ENCODE peak calls at places on chromosomes 7 and 10, in seven cellular contexts. One of them, this sample, is unnamed.

GRCh38 chr10:99777918-99778716 is 4.3 kb upstream of the ABCC2 start:
- DNase-seq in neural progenitor cell: peak
- DNase-seq in GM23338: peak
- DNase-seq in hepatocyte: peak
- DNase-seq in HCT116: no peak
- DNase-seq in GM23248: no peak
- DNase-seq in OCI-LY7: peak
- DNase-seq in this sample: no peak

GRCh38 chr7:13217762-13218161 is 530.3 kb downstream of the ARL4A start:
- DNase-seq in neural progenitor cell: no peak
- DNase-seq in GM23338: no peak
- DNase-seq in hepatocyte: no peak
- DNase-seq in HCT116: no peak
- DNase-seq in GM23248: no peak
- DNase-seq in OCI-LY7: no peak
- DNase-seq in this sample: no peak

GRCh38 chr10:18738835-18739234 is 79.6 kb downstream of the ARL5B start:
- DNase-seq in neural progenitor cell: no peak
- DNase-seq in GM23338: no peak
- DNase-seq in hepatocyte: no peak
- DNase-seq in HCT116: no peak
- DNase-seq in GM23248: peak
- DNase-seq in OCI-LY7: no peak
- DNase-seq in this sample: peak

GRCh38 chr7:67406941-67407340 is 410.3 kb downstream of the TYW1 start:
- DNase-seq in neural progenitor cell: no peak
- DNase-seq in GM23338: no peak
- DNase-seq in hepatocyte: peak
- DNase-seq in HCT116: no peak
- DNase-seq in GM23248: no peak
- DNase-seq in OCI-LY7: no peak
- DNase-seq in this sample: no peak

GRCh38 chr7:41046221-41046761 is 656.6 kb downstream of the INHBA start:
- DNase-seq in neural progenitor cell: no peak
- DNase-seq in GM23338: no peak
- DNase-seq in hepatocyte: no peak
- DNase-seq in HCT116: no peak
- DNase-seq in GM23248: no peak
- DNase-seq in OCI-LY7: no peak
- DNase-seq in this sample: peak

GRCh38 chr10:133237241-133238065 is at the start of gene VENTX:
- DNase-seq in neural progenitor cell: peak
- DNase-seq in GM23338: peak
- DNase-seq in hepatocyte: no peak
- DNase-seq in HCT116: no peak
- DNase-seq in GM23248: no peak
- DNase-seq in OCI-LY7: no peak
- DNase-seq in this sample: no peak

GRCh38 chr10:5788969-5789368 is 24.3 kb downstream of the GDI2 start:
- DNase-seq in neural progenitor cell: no peak
- DNase-seq in GM23338: no peak
- DNase-seq in hepatocyte: no peak
- DNase-seq in HCT116: no peak
- DNase-seq in GM23248: no peak
- DNase-seq in OCI-LY7: no peak
- DNase-seq in this sample: no peak

GRCh38 chr7:113256883-113257531 is 138.7 kb upstream of the SMIM30 start:
- DNase-seq in neural progenitor cell: no peak
- DNase-seq in GM23338: no peak
- DNase-seq in hepatocyte: no peak
- DNase-seq in HCT116: no peak
- DNase-seq in GM23248: peak
- DNase-seq in OCI-LY7: no peak
- DNase-seq in this sample: no peak

GRCh38 chr10:8369666-8370065 is 315.2 kb downstream of the GATA3 start:
- DNase-seq in neural progenitor cell: no peak
- DNase-seq in GM23338: no peak
- DNase-seq in hepatocyte: no peak
- DNase-seq in HCT116: no peak
- DNase-seq in GM23248: no peak
- DNase-seq in OCI-LY7: no peak
- DNase-seq in this sample: peak

GRCh38 chr10:34962866-34963265 is 127.3 kb downstream of the CUL2 start:
- DNase-seq in neural progenitor cell: no peak
- DNase-seq in GM23338: no peak
- DNase-seq in hepatocyte: no peak
- DNase-seq in HCT116: no peak
- DNase-seq in GM23248: no peak
- DNase-seq in OCI-LY7: no peak
- DNase-seq in this sample: no peak

GRCh38 chr10:8615118-8615517 is 560.6 kb downstream of the GATA3 start:
- DNase-seq in neural progenitor cell: no peak
- DNase-seq in GM23338: no peak
- DNase-seq in hepatocyte: no peak
- DNase-seq in HCT116: no peak
- DNase-seq in GM23248: no peak
- DNase-seq in OCI-LY7: no peak
- DNase-seq in this sample: no peak

GRCh38 chr10:7667262-7668141 is 736 bp upstream of the ITIH5 start:
- DNase-seq in neural progenitor cell: peak
- DNase-seq in GM23338: peak
- DNase-seq in hepatocyte: peak
- DNase-seq in HCT116: no peak
- DNase-seq in GM23248: no peak
- DNase-seq in OCI-LY7: no peak
- DNase-seq in this sample: no peak

GRCh38 chr7:94160719-94161435 is 156.7 kb upstream of the BET1 start:
- DNase-seq in neural progenitor cell: no peak
- DNase-seq in GM23338: no peak
- DNase-seq in hepatocyte: no peak
- DNase-seq in HCT116: no peak
- DNase-seq in GM23248: no peak
- DNase-seq in OCI-LY7: peak
- DNase-seq in this sample: no peak

GRCh38 chr7:11758627-11759111 is 73.3 kb downstream of the THSD7A start:
- DNase-seq in neural progenitor cell: no peak
- DNase-seq in GM23338: no peak
- DNase-seq in hepatocyte: no peak
- DNase-seq in HCT116: no peak
- DNase-seq in GM23248: no peak
- DNase-seq in OCI-LY7: no peak
- DNase-seq in this sample: no peak

GRCh38 chr7:135601182-135601581 is 43.5 kb downstream of the NUP205 start:
- DNase-seq in neural progenitor cell: no peak
- DNase-seq in GM23338: no peak
- DNase-seq in hepatocyte: peak
- DNase-seq in HCT116: no peak
- DNase-seq in GM23248: peak
- DNase-seq in OCI-LY7: no peak
- DNase-seq in this sample: no peak
- TF ChIP-seq EZH2phosphoT487 in neural progenitor cell: no peak
- TF ChIP-seq EZH2phosphoT487 in GM23338: no peak
- TF ChIP-seq EZH2phosphoT487 in hepatocyte: no peak
- TF ChIP-seq EZH2phosphoT487 in HCT116: no peak
- TF ChIP-seq EZH2phosphoT487 in GM23248: no peak
- TF ChIP-seq EZH2phosphoT487 in OCI-LY7: no peak
- TF ChIP-seq EZH2phosphoT487 in this sample: no peak

GRCh38 chr10:22649977-22650376 is 64.4 kb downstream of the PIP4K2A start:
- DNase-seq in neural progenitor cell: no peak
- DNase-seq in GM23338: no peak
- DNase-seq in hepatocyte: no peak
- DNase-seq in HCT116: no peak
- DNase-seq in GM23248: no peak
- DNase-seq in OCI-LY7: no peak
- DNase-seq in this sample: no peak

GRCh38 chr10:22651276-22651980 is 63.0 kb downstream of the PIP4K2A start:
- DNase-seq in neural progenitor cell: no peak
- DNase-seq in GM23338: no peak
- DNase-seq in hepatocyte: no peak
- DNase-seq in HCT116: no peak
- DNase-seq in GM23248: no peak
- DNase-seq in OCI-LY7: no peak
- DNase-seq in this sample: no peak

GRCh38 chr10:22647244-22647643 is 67.1 kb downstream of the PIP4K2A start:
- DNase-seq in neural progenitor cell: no peak
- DNase-seq in GM23338: no peak
- DNase-seq in hepatocyte: no peak
- DNase-seq in HCT116: no peak
- DNase-seq in GM23248: no peak
- DNase-seq in OCI-LY7: no peak
- DNase-seq in this sample: no peak

GRCh38 chr10:22648547-22648961 is 65.8 kb downstream of the PIP4K2A start:
- DNase-seq in neural progenitor cell: no peak
- DNase-seq in GM23338: no peak
- DNase-seq in hepatocyte: no peak
- DNase-seq in HCT116: no peak
- DNase-seq in GM23248: peak
- DNase-seq in OCI-LY7: no peak
- DNase-seq in this sample: no peak

GRCh38 chr10:22649390-22649841 is 65.0 kb downstream of the PIP4K2A start:
- DNase-seq in neural progenitor cell: no peak
- DNase-seq in GM23338: no peak
- DNase-seq in hepatocyte: no peak
- DNase-seq in HCT116: no peak
- DNase-seq in GM23248: no peak
- DNase-seq in OCI-LY7: no peak
- DNase-seq in this sample: no peak
- TF ChIP-seq EZH2phosphoT487 in neural progenitor cell: no peak
- TF ChIP-seq EZH2phosphoT487 in GM23338: no peak
- TF ChIP-seq EZH2phosphoT487 in hepatocyte: no peak
- TF ChIP-seq EZH2phosphoT487 in HCT116: no peak
- TF ChIP-seq EZH2phosphoT487 in GM23248: no peak
- TF ChIP-seq EZH2phosphoT487 in OCI-LY7: no peak
- TF ChIP-seq EZH2phosphoT487 in this sample: no peak

GRCh38 chr10:82986216-82986615 is 1111.2 kb downstream of the NRG3 start:
- DNase-seq in neural progenitor cell: no peak
- DNase-seq in GM23338: no peak
- DNase-seq in hepatocyte: no peak
- DNase-seq in HCT116: no peak
- DNase-seq in GM23248: no peak
- DNase-seq in OCI-LY7: no peak
- DNase-seq in this sample: no peak

GRCh38 chr10:82982110-82982608 is 1107.2 kb downstream of the NRG3 start:
- DNase-seq in neural progenitor cell: no peak
- DNase-seq in GM23338: no peak
- DNase-seq in hepatocyte: peak
- DNase-seq in HCT116: no peak
- DNase-seq in GM23248: peak
- DNase-seq in OCI-LY7: no peak
- DNase-seq in this sample: peak

GRCh38 chr10:82980321-82980720 is 1105.3 kb downstream of the NRG3 start:
- DNase-seq in neural progenitor cell: no peak
- DNase-seq in GM23338: no peak
- DNase-seq in hepatocyte: no peak
- DNase-seq in HCT116: no peak
- DNase-seq in GM23248: no peak
- DNase-seq in OCI-LY7: no peak
- DNase-seq in this sample: no peak

DNA sequence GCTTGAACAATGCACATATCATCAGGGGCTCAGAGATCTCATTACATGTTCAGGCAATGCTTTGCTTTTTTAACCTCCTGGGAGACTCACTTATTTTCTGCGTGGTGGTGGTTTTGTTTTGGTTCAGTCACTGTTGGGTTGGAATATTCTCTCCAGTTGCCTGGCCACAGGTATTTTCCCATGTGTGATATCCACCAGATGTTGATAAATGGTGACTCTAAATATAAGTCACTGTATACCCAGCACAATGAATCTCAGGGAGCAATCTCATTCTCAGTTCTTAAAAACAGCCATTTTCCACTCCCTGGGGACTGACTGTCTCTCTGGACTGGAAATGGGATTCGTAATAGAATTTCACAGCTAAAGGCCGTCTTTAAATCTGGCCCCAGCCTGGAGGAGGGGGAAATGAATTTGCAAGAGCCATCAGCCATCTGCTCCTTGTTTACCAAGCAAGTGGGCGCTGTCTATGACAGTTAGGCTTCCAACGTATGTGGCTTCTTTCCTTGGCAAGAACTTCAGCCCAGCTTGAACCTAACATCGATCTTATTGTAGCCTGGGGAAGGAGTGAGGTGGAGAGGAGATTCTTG is 1106.2 kb downstream of the NRG3 start:
- DNase-seq in neural progenitor cell: no peak
- DNase-seq in GM23338: no peak
- DNase-seq in hepatocyte: no peak
- DNase-seq in HCT116: no peak
- DNase-seq in GM23248: peak
- DNase-seq in OCI-LY7: no peak
- DNase-seq in this sample: no peak
- TF ChIP-seq EZH2phosphoT487 in neural progenitor cell: no peak
- TF ChIP-seq EZH2phosphoT487 in GM23338: no peak
- TF ChIP-seq EZH2phosphoT487 in hepatocyte: no peak
- TF ChIP-seq EZH2phosphoT487 in HCT116: no peak
- TF ChIP-seq EZH2phosphoT487 in GM23248: no peak
- TF ChIP-seq EZH2phosphoT487 in OCI-LY7: no peak
- TF ChIP-seq EZH2phosphoT487 in this sample: no peak

GRCh38 chr7:106791526-106791925 is 73.6 kb upstream of the PIK3CG start:
- DNase-seq in neural progenitor cell: no peak
- DNase-seq in GM23338: no peak
- DNase-seq in hepatocyte: no peak
- DNase-seq in HCT116: no peak
- DNase-seq in GM23248: no peak
- DNase-seq in OCI-LY7: no peak
- DNase-seq in this sample: no peak

GRCh38 chr7:106794276-106795136 is 70.6 kb upstream of the PIK3CG start:
- DNase-seq in neural progenitor cell: no peak
- DNase-seq in GM23338: no peak
- DNase-seq in hepatocyte: no peak
- DNase-seq in HCT116: no peak
- DNase-seq in GM23248: no peak
- DNase-seq in OCI-LY7: no peak
- DNase-seq in this sample: no peak

GRCh38 chr7:106793015-106793651 is 71.9 kb upstream of the PIK3CG start:
- DNase-seq in neural progenitor cell: peak
- DNase-seq in GM23338: peak
- DNase-seq in hepatocyte: peak
- DNase-seq in HCT116: peak
- DNase-seq in GM23248: peak
- DNase-seq in OCI-LY7: peak
- DNase-seq in this sample: peak

GRCh38 chr7:106795171-106795876 is 69.8 kb upstream of the PIK3CG start:
- DNase-seq in neural progenitor cell: no peak
- DNase-seq in GM23338: no peak
- DNase-seq in hepatocyte: no peak
- DNase-seq in HCT116: no peak
- DNase-seq in GM23248: no peak
- DNase-seq in OCI-LY7: no peak
- DNase-seq in this sample: no peak

GRCh38 chr7:106792233-106792926 is 72.7 kb upstream of the PIK3CG start:
- DNase-seq in neural progenitor cell: no peak
- DNase-seq in GM23338: no peak
- DNase-seq in hepatocyte: no peak
- DNase-seq in HCT116: no peak
- DNase-seq in GM23248: no peak
- DNase-seq in OCI-LY7: no peak
- DNase-seq in this sample: no peak
- TF ChIP-seq EZH2phosphoT487 in neural progenitor cell: no peak
- TF ChIP-seq EZH2phosphoT487 in GM23338: no peak
- TF ChIP-seq EZH2phosphoT487 in hepatocyte: no peak
- TF ChIP-seq EZH2phosphoT487 in HCT116: no peak
- TF ChIP-seq EZH2phosphoT487 in GM23248: no peak
- TF ChIP-seq EZH2phosphoT487 in OCI-LY7: no peak
- TF ChIP-seq EZH2phosphoT487 in this sample: no peak